ENCODE peak calls at places on chromosomes 2 and 18, in eight cellular contexts. One of them, this sample, is unnamed.

GRCh38 chr2:75645643-75646042 is 940 bp upstream of the MRPL19 start:
- DNase-seq in CD8-positive, alpha-beta memory T cell: no peak
- DNase-seq in stimulated activated CD4-positive, alpha-beta T cell treated with anti-CD3 and anti-CD28 coated beads, Interleukin-12 subunit alpha, Interleukin-12 subunit beta, amount 100 ng/mL, for 24 hours: no peak
- DNase-seq in left ventricle myocardium superior: no peak
- DNase-seq in HepG2: no peak
- DNase-seq in endothelial cell: no peak
- DNase-seq in A172: no peak
- DNase-seq in iPS-NIHi11: no peak
- DNase-seq in this sample: no peak

GRCh38 chr18:45755936-45756335 is 32.0 kb downstream of the SLC14A1 start:
- DNase-seq in CD8-positive, alpha-beta memory T cell: no peak
- DNase-seq in stimulated activated CD4-positive, alpha-beta T cell treated with anti-CD3 and anti-CD28 coated beads, Interleukin-12 subunit alpha, Interleukin-12 subunit beta, amount 100 ng/mL, for 24 hours: no peak
- DNase-seq in left ventricle myocardium superior: peak; percentile 31
- DNase-seq in HepG2: no peak
- DNase-seq in endothelial cell: no peak
- DNase-seq in A172: peak; percentile 54
- DNase-seq in iPS-NIHi11: no peak
- DNase-seq in this sample: no peak

GRCh38 chr2:102313025-102313424 is 1.7 kb downstream of the IL1RL1 start:
- DNase-seq in CD8-positive, alpha-beta memory T cell: no peak
- DNase-seq in stimulated activated CD4-positive, alpha-beta T cell treated with anti-CD3 and anti-CD28 coated beads, Interleukin-12 subunit alpha, Interleukin-12 subunit beta, amount 100 ng/mL, for 24 hours: no peak
- DNase-seq in left ventricle myocardium superior: no peak
- DNase-seq in HepG2: no peak
- DNase-seq in endothelial cell: no peak
- DNase-seq in A172: peak; percentile 36
- DNase-seq in iPS-NIHi11: no peak
- DNase-seq in this sample: no peak

GRCh38 chr2:30358822-30359221 is 88.2 kb upstream of the LCLAT1 start:
- DNase-seq in CD8-positive, alpha-beta memory T cell: no peak
- DNase-seq in stimulated activated CD4-positive, alpha-beta T cell treated with anti-CD3 and anti-CD28 coated beads, Interleukin-12 subunit alpha, Interleukin-12 subunit beta, amount 100 ng/mL, for 24 hours: no peak
- DNase-seq in left ventricle myocardium superior: no peak
- DNase-seq in HepG2: no peak
- DNase-seq in endothelial cell: no peak
- DNase-seq in A172: no peak
- DNase-seq in iPS-NIHi11: no peak
- DNase-seq in this sample: no peak

GRCh38 chr2:27075219-27075871 is 3.1 kb upstream of the EMILIN1 start:
- DNase-seq in CD8-positive, alpha-beta memory T cell: peak; percentile 53
- DNase-seq in stimulated activated CD4-positive, alpha-beta T cell treated with anti-CD3 and anti-CD28 coated beads, Interleukin-12 subunit alpha, Interleukin-12 subunit beta, amount 100 ng/mL, for 24 hours: no peak
- DNase-seq in left ventricle myocardium superior: peak; percentile 76
- DNase-seq in HepG2: no peak
- DNase-seq in endothelial cell: peak; percentile 44
- DNase-seq in A172: no peak
- DNase-seq in iPS-NIHi11: no peak
- DNase-seq in this sample: no peak

GRCh38 chr18:42131940-42132244 is 176.9 kb downstream of the PIK3C3 start:
- DNase-seq in CD8-positive, alpha-beta memory T cell: no peak
- DNase-seq in stimulated activated CD4-positive, alpha-beta T cell treated with anti-CD3 and anti-CD28 coated beads, Interleukin-12 subunit alpha, Interleukin-12 subunit beta, amount 100 ng/mL, for 24 hours: no peak
- DNase-seq in left ventricle myocardium superior: no peak
- DNase-seq in HepG2: no peak
- DNase-seq in endothelial cell: no peak
- DNase-seq in A172: no peak
- DNase-seq in iPS-NIHi11: no peak
- DNase-seq in this sample: no peak

GRCh38 chr2:160920791-160921303 is 239.4 kb upstream of the TANK start:
- DNase-seq in CD8-positive, alpha-beta memory T cell: no peak
- DNase-seq in stimulated activated CD4-positive, alpha-beta T cell treated with anti-CD3 and anti-CD28 coated beads, Interleukin-12 subunit alpha, Interleukin-12 subunit beta, amount 100 ng/mL, for 24 hours: no peak
- DNase-seq in left ventricle myocardium superior: peak; percentile 41
- DNase-seq in HepG2: no peak
- DNase-seq in endothelial cell: no peak
- DNase-seq in A172: no peak
- DNase-seq in iPS-NIHi11: no peak
- DNase-seq in this sample: no peak

GRCh38 chr18:74132201-74132600 is 15.4 kb downstream of the FBXO15 start:
- DNase-seq in CD8-positive, alpha-beta memory T cell: no peak
- DNase-seq in stimulated activated CD4-positive, alpha-beta T cell treated with anti-CD3 and anti-CD28 coated beads, Interleukin-12 subunit alpha, Interleukin-12 subunit beta, amount 100 ng/mL, for 24 hours: no peak
- DNase-seq in left ventricle myocardium superior: no peak
- DNase-seq in HepG2: no peak
- DNase-seq in endothelial cell: no peak
- DNase-seq in A172: no peak
- DNase-seq in iPS-NIHi11: no peak
- DNase-seq in this sample: no peak

GRCh38 chr2:152542995-152543481 is 174.2 kb downstream of the PRPF40A start:
- DNase-seq in CD8-positive, alpha-beta memory T cell: no peak
- DNase-seq in stimulated activated CD4-positive, alpha-beta T cell treated with anti-CD3 and anti-CD28 coated beads, Interleukin-12 subunit alpha, Interleukin-12 subunit beta, amount 100 ng/mL, for 24 hours: no peak
- DNase-seq in left ventricle myocardium superior: no peak
- DNase-seq in HepG2: peak; percentile 94
- DNase-seq in endothelial cell: peak; percentile 47
- DNase-seq in A172: peak; percentile 87
- DNase-seq in iPS-NIHi11: peak; percentile 31
- DNase-seq in this sample: no peak

GRCh38 chr2:64361151-64361938 is 92.6 kb upstream of the LGALSL start:
- DNase-seq in CD8-positive, alpha-beta memory T cell: no peak
- DNase-seq in stimulated activated CD4-positive, alpha-beta T cell treated with anti-CD3 and anti-CD28 coated beads, Interleukin-12 subunit alpha, Interleukin-12 subunit beta, amount 100 ng/mL, for 24 hours: no peak
- DNase-seq in left ventricle myocardium superior: no peak
- DNase-seq in HepG2: no peak
- DNase-seq in endothelial cell: no peak
- DNase-seq in A172: no peak
- DNase-seq in iPS-NIHi11: no peak
- DNase-seq in this sample: no peak

GRCh38 chr2:221263572-221263971 is 308.5 kb downstream of the EPHA4 start:
- DNase-seq in CD8-positive, alpha-beta memory T cell: no peak
- DNase-seq in stimulated activated CD4-positive, alpha-beta T cell treated with anti-CD3 and anti-CD28 coated beads, Interleukin-12 subunit alpha, Interleukin-12 subunit beta, amount 100 ng/mL, for 24 hours: no peak
- DNase-seq in left ventricle myocardium superior: no peak
- DNase-seq in HepG2: no peak
- DNase-seq in endothelial cell: no peak
- DNase-seq in A172: no peak
- DNase-seq in iPS-NIHi11: no peak
- DNase-seq in this sample: no peak

GRCh38 chr2:216827073-216827725 is 32.7 kb downstream of the TNP1 start:
- DNase-seq in CD8-positive, alpha-beta memory T cell: no peak
- DNase-seq in stimulated activated CD4-positive, alpha-beta T cell treated with anti-CD3 and anti-CD28 coated beads, Interleukin-12 subunit alpha, Interleukin-12 subunit beta, amount 100 ng/mL, for 24 hours: no peak
- DNase-seq in left ventricle myocardium superior: no peak
- DNase-seq in HepG2: no peak
- DNase-seq in endothelial cell: no peak
- DNase-seq in A172: peak; percentile 22
- DNase-seq in iPS-NIHi11: no peak
- DNase-seq in this sample: no peak

GRCh38 chr2:158973111-158973510 is 4.7 kb downstream of the TANC1 start:
- DNase-seq in CD8-positive, alpha-beta memory T cell: no peak
- DNase-seq in stimulated activated CD4-positive, alpha-beta T cell treated with anti-CD3 and anti-CD28 coated beads, Interleukin-12 subunit alpha, Interleukin-12 subunit beta, amount 100 ng/mL, for 24 hours: no peak
- DNase-seq in left ventricle myocardium superior: no peak
- DNase-seq in HepG2: no peak
- DNase-seq in endothelial cell: no peak
- DNase-seq in A172: no peak
- DNase-seq in iPS-NIHi11: no peak
- DNase-seq in this sample: no peak

GRCh38 chr2:206693399-206694137 is 24.6 kb downstream of the DYTN start:
- DNase-seq in CD8-positive, alpha-beta memory T cell: peak; percentile 20
- DNase-seq in stimulated activated CD4-positive, alpha-beta T cell treated with anti-CD3 and anti-CD28 coated beads, Interleukin-12 subunit alpha, Interleukin-12 subunit beta, amount 100 ng/mL, for 24 hours: no peak
- DNase-seq in left ventricle myocardium superior: no peak
- DNase-seq in HepG2: peak; percentile 65
- DNase-seq in endothelial cell: peak; percentile 50
- DNase-seq in A172: peak; percentile 54
- DNase-seq in iPS-NIHi11: peak; percentile 79
- DNase-seq in this sample: no peak

GRCh38 chr2:55861733-55862132 is 61.8 kb downstream of the EFEMP1 start:
- DNase-seq in CD8-positive, alpha-beta memory T cell: no peak
- DNase-seq in stimulated activated CD4-positive, alpha-beta T cell treated with anti-CD3 and anti-CD28 coated beads, Interleukin-12 subunit alpha, Interleukin-12 subunit beta, amount 100 ng/mL, for 24 hours: no peak
- DNase-seq in left ventricle myocardium superior: peak; percentile 25
- DNase-seq in HepG2: no peak
- DNase-seq in endothelial cell: no peak
- DNase-seq in A172: no peak
- DNase-seq in iPS-NIHi11: no peak
- DNase-seq in this sample: no peak

GRCh38 chr2:231646471-231646870 is 53.8 kb downstream of the TEX44 start:
- DNase-seq in CD8-positive, alpha-beta memory T cell: no peak
- DNase-seq in stimulated activated CD4-positive, alpha-beta T cell treated with anti-CD3 and anti-CD28 coated beads, Interleukin-12 subunit alpha, Interleukin-12 subunit beta, amount 100 ng/mL, for 24 hours: no peak
- DNase-seq in left ventricle myocardium superior: no peak
- DNase-seq in HepG2: no peak
- DNase-seq in endothelial cell: no peak
- DNase-seq in A172: no peak
- DNase-seq in iPS-NIHi11: no peak
- DNase-seq in this sample: no peak

GRCh38 chr2:238914648-238915015 is 66.7 kb downstream of the TWIST2 start:
- DNase-seq in CD8-positive, alpha-beta memory T cell: no peak
- DNase-seq in stimulated activated CD4-positive, alpha-beta T cell treated with anti-CD3 and anti-CD28 coated beads, Interleukin-12 subunit alpha, Interleukin-12 subunit beta, amount 100 ng/mL, for 24 hours: no peak
- DNase-seq in left ventricle myocardium superior: no peak
- DNase-seq in HepG2: no peak
- DNase-seq in endothelial cell: no peak
- DNase-seq in A172: peak; percentile 52
- DNase-seq in iPS-NIHi11: no peak
- DNase-seq in this sample: no peak

GRCh38 chr2:188085421-188085820 is 206.3 kb upstream of the GULP1 start:
- DNase-seq in CD8-positive, alpha-beta memory T cell: no peak
- DNase-seq in stimulated activated CD4-positive, alpha-beta T cell treated with anti-CD3 and anti-CD28 coated beads, Interleukin-12 subunit alpha, Interleukin-12 subunit beta, amount 100 ng/mL, for 24 hours: no peak
- DNase-seq in left ventricle myocardium superior: no peak
- DNase-seq in HepG2: no peak
- DNase-seq in endothelial cell: no peak
- DNase-seq in A172: no peak
- DNase-seq in iPS-NIHi11: no peak
- DNase-seq in this sample: no peak

GRCh38 chr2:190714958-190715357 is 66.1 kb downstream of the NAB1 start:
- DNase-seq in CD8-positive, alpha-beta memory T cell: no peak
- DNase-seq in stimulated activated CD4-positive, alpha-beta T cell treated with anti-CD3 and anti-CD28 coated beads, Interleukin-12 subunit alpha, Interleukin-12 subunit beta, amount 100 ng/mL, for 24 hours: no peak
- DNase-seq in left ventricle myocardium superior: no peak
- DNase-seq in HepG2: no peak
- DNase-seq in endothelial cell: no peak
- DNase-seq in A172: peak; percentile 76
- DNase-seq in iPS-NIHi11: no peak
- DNase-seq in this sample: no peak

GRCh38 chr2:177172034-177172880 is 40.3 kb upstream of the HNRNPA3 start:
- DNase-seq in CD8-positive, alpha-beta memory T cell: no peak
- DNase-seq in stimulated activated CD4-positive, alpha-beta T cell treated with anti-CD3 and anti-CD28 coated beads, Interleukin-12 subunit alpha, Interleukin-12 subunit beta, amount 100 ng/mL, for 24 hours: no peak
- DNase-seq in left ventricle myocardium superior: no peak
- DNase-seq in HepG2: peak; percentile 73
- DNase-seq in endothelial cell: no peak
- DNase-seq in A172: peak; percentile 95
- DNase-seq in iPS-NIHi11: no peak
- DNase-seq in this sample: no peak

GRCh38 chr18:69770206-69770605 is 177.5 kb downstream of the CD226 start:
- DNase-seq in CD8-positive, alpha-beta memory T cell: no peak
- DNase-seq in stimulated activated CD4-positive, alpha-beta T cell treated with anti-CD3 and anti-CD28 coated beads, Interleukin-12 subunit alpha, Interleukin-12 subunit beta, amount 100 ng/mL, for 24 hours: no peak
- DNase-seq in left ventricle myocardium superior: no peak
- DNase-seq in HepG2: peak; percentile 39
- DNase-seq in endothelial cell: no peak
- DNase-seq in A172: no peak
- DNase-seq in iPS-NIHi11: no peak
- DNase-seq in this sample: no peak

GRCh38 chr2:119177171-119177837 is 18.8 kb upstream of the C1QL2 start:
- DNase-seq in CD8-positive, alpha-beta memory T cell: no peak
- DNase-seq in stimulated activated CD4-positive, alpha-beta T cell treated with anti-CD3 and anti-CD28 coated beads, Interleukin-12 subunit alpha, Interleukin-12 subunit beta, amount 100 ng/mL, for 24 hours: no peak
- DNase-seq in left ventricle myocardium superior: no peak
- DNase-seq in HepG2: no peak
- DNase-seq in endothelial cell: no peak
- DNase-seq in A172: no peak
- DNase-seq in iPS-NIHi11: no peak
- DNase-seq in this sample: no peak

GRCh38 chr2:134549104-134549503 is 169.7 kb downstream of the TMEM163 start:
- DNase-seq in CD8-positive, alpha-beta memory T cell: no peak
- DNase-seq in stimulated activated CD4-positive, alpha-beta T cell treated with anti-CD3 and anti-CD28 coated beads, Interleukin-12 subunit alpha, Interleukin-12 subunit beta, amount 100 ng/mL, for 24 hours: no peak
- DNase-seq in left ventricle myocardium superior: no peak
- DNase-seq in HepG2: no peak
- DNase-seq in endothelial cell: no peak
- DNase-seq in A172: no peak
- DNase-seq in iPS-NIHi11: no peak
- DNase-seq in this sample: no peak

GRCh38 chr2:189613077-189613636 is 32.6 kb upstream of the SLC40A1 start:
- DNase-seq in CD8-positive, alpha-beta memory T cell: no peak
- DNase-seq in stimulated activated CD4-positive, alpha-beta T cell treated with anti-CD3 and anti-CD28 coated beads, Interleukin-12 subunit alpha, Interleukin-12 subunit beta, amount 100 ng/mL, for 24 hours: no peak
- DNase-seq in left ventricle myocardium superior: no peak
- DNase-seq in HepG2: peak; percentile 96
- DNase-seq in endothelial cell: no peak
- DNase-seq in A172: peak; percentile 66
- DNase-seq in iPS-NIHi11: no peak
- DNase-seq in this sample: no peak

GRCh38 chr2:205387350-205388045 is 294.8 kb upstream of the NRP2 start:
- DNase-seq in CD8-positive, alpha-beta memory T cell: no peak
- DNase-seq in stimulated activated CD4-positive, alpha-beta T cell treated with anti-CD3 and anti-CD28 coated beads, Interleukin-12 subunit alpha, Interleukin-12 subunit beta, amount 100 ng/mL, for 24 hours: no peak
- DNase-seq in left ventricle myocardium superior: no peak
- DNase-seq in HepG2: no peak
- DNase-seq in endothelial cell: no peak
- DNase-seq in A172: no peak
- DNase-seq in iPS-NIHi11: no peak
- DNase-seq in this sample: no peak

GRCh38 chr18:21740474-21740723 is 193 bp upstream of the MIB1 start:
- DNase-seq in CD8-positive, alpha-beta memory T cell: no peak
- DNase-seq in stimulated activated CD4-positive, alpha-beta T cell treated with anti-CD3 and anti-CD28 coated beads, Interleukin-12 subunit alpha, Interleukin-12 subunit beta, amount 100 ng/mL, for 24 hours: peak; percentile 97
- DNase-seq in left ventricle myocardium superior: no peak
- DNase-seq in HepG2: peak; percentile 92
- DNase-seq in endothelial cell: no peak
- DNase-seq in A172: peak; percentile 96
- DNase-seq in iPS-NIHi11: peak; percentile 95
- DNase-seq in this sample: peak; percentile 95

GRCh38 chr2:197255550-197255949 is 55.0 kb downstream of the ANKRD44 start:
- DNase-seq in CD8-positive, alpha-beta memory T cell: peak; percentile 72
- DNase-seq in stimulated activated CD4-positive, alpha-beta T cell treated with anti-CD3 and anti-CD28 coated beads, Interleukin-12 subunit alpha, Interleukin-12 subunit beta, amount 100 ng/mL, for 24 hours: peak; percentile 49
- DNase-seq in left ventricle myocardium superior: peak; percentile 75
- DNase-seq in HepG2: no peak
- DNase-seq in endothelial cell: peak; percentile 25
- DNase-seq in A172: no peak
- DNase-seq in iPS-NIHi11: peak; percentile 63
- DNase-seq in this sample: peak; percentile 49

GRCh38 chr2:68917034-68917718 is 35.5 kb downstream of the GKN2 start:
- DNase-seq in CD8-positive, alpha-beta memory T cell: no peak
- DNase-seq in stimulated activated CD4-positive, alpha-beta T cell treated with anti-CD3 and anti-CD28 coated beads, Interleukin-12 subunit alpha, Interleukin-12 subunit beta, amount 100 ng/mL, for 24 hours: no peak
- DNase-seq in left ventricle myocardium superior: no peak
- DNase-seq in HepG2: no peak
- DNase-seq in endothelial cell: no peak
- DNase-seq in A172: no peak
- DNase-seq in iPS-NIHi11: no peak
- DNase-seq in this sample: no peak

GRCh38 chr2:111679202-111679601 is 204.8 kb downstream of the ANAPC1 start:
- DNase-seq in CD8-positive, alpha-beta memory T cell: no peak
- DNase-seq in stimulated activated CD4-positive, alpha-beta T cell treated with anti-CD3 and anti-CD28 coated beads, Interleukin-12 subunit alpha, Interleukin-12 subunit beta, amount 100 ng/mL, for 24 hours: no peak
- DNase-seq in left ventricle myocardium superior: no peak
- DNase-seq in HepG2: no peak
- DNase-seq in endothelial cell: no peak
- DNase-seq in A172: no peak
- DNase-seq in iPS-NIHi11: no peak
- DNase-seq in this sample: no peak

GRCh38 chr18:45920367-45920766 is 46.8 kb downstream of the EPG5 start:
- DNase-seq in CD8-positive, alpha-beta memory T cell: no peak
- DNase-seq in stimulated activated CD4-positive, alpha-beta T cell treated with anti-CD3 and anti-CD28 coated beads, Interleukin-12 subunit alpha, Interleukin-12 subunit beta, amount 100 ng/mL, for 24 hours: no peak
- DNase-seq in left ventricle myocardium superior: peak; percentile 94
- DNase-seq in HepG2: no peak
- DNase-seq in endothelial cell: no peak
- DNase-seq in A172: peak; percentile 83
- DNase-seq in iPS-NIHi11: no peak
- DNase-seq in this sample: no peak

GRCh38 chr18:49843778-49844625 is 30.7 kb upstream of the ACAA2 start:
- DNase-seq in CD8-positive, alpha-beta memory T cell: no peak
- DNase-seq in stimulated activated CD4-positive, alpha-beta T cell treated with anti-CD3 and anti-CD28 coated beads, Interleukin-12 subunit alpha, Interleukin-12 subunit beta, amount 100 ng/mL, for 24 hours: no peak
- DNase-seq in left ventricle myocardium superior: no peak
- DNase-seq in HepG2: no peak
- DNase-seq in endothelial cell: no peak
- DNase-seq in A172: no peak
- DNase-seq in iPS-NIHi11: no peak
- DNase-seq in this sample: no peak

This sample was measured in activated CD4-positive, alpha-beta T cell treated with anti-CD3 and anti-CD28 coated beads for 24 hours.